ENCODE peak calls at places on chromosomes 2 and 18, in five cellular contexts. S, X, F, Y and H are unnamed samples.

GRCh38 chr2:12819721-12820120 is 103.0 kb downstream of the TRIB2 start:
- DNase-seq in F (no peak), S (no peak), Y (no peak), X (no peak), H (no peak)

GRCh38 chr18:50749945-50750344 is 69.9 kb downstream of the MRO start:
- DNase-seq in F (no peak), S (no peak), X (no peak), Y (no peak), H (no peak)

GRCh38 chr2:84876369-84876768 is 4.5 kb downstream of the TRABD2A start:
- DNase-seq in X (no peak), S (no peak), Y (no peak), F (no peak), H (no peak)

GRCh38 chr2:96665083-96665569 is 22.6 kb downstream of the FER1L5 start:
- DNase-seq in S (no peak), F (no peak), Y (no peak), X (no peak), H (peak; percentile 27)

GRCh38 chr2:74735544-74735943 is 81.5 kb downstream of the SEMA4F start:
- DNase-seq in S (no peak), Y (no peak), F (peak; percentile 41), X (no peak), H (no peak)

GRCh38 chr2:152098033-152098797 is 629 bp downstream of the CACNB4 start:
- DNase-seq in Y (no peak), X (no peak), F (peak; percentile 69), S (peak; percentile 54), H (no peak)

GRCh38 chr18:3649559-3650426 is 199.8 kb downstream of the TGIF1 start:
- DNase-seq in Y (no peak), S (no peak), X (no peak), F (no peak), H (peak; percentile 73)

GRCh38 chr2:158969717-158970521 is 1.5 kb downstream of the TANC1 start:
- DNase-seq in S (no peak), X (no peak), Y (no peak), F (peak; percentile 52), H (no peak)

GRCh38 chr2:136305517-136306192 is 187.7 kb upstream of the CXCR4 start:
- DNase-seq in F (no peak), S (no peak), Y (no peak), X (no peak), H (no peak)

GRCh38 chr2:177332992-177333388 is 59.6 kb upstream of the AGPS start:
- DNase-seq in F (no peak), S (no peak), Y (no peak), X (no peak), H (no peak)

GRCh38 chr2:143907801-143908200 is 612.1 kb downstream of the ZEB2 start:
- DNase-seq in Y (no peak), S (no peak), X (no peak), F (no peak), H (no peak)

GRCh38 chr2:120397362-120397811 is 51.5 kb downstream of the INHBB start:
- DNase-seq in F (no peak), Y (no peak), X (no peak), S (no peak), H (peak; percentile 74)
- TF ChIP-seq FOXM1 in F (no peak), Y (no peak), X (no peak), S (no peak), H (no peak)

DNA sequence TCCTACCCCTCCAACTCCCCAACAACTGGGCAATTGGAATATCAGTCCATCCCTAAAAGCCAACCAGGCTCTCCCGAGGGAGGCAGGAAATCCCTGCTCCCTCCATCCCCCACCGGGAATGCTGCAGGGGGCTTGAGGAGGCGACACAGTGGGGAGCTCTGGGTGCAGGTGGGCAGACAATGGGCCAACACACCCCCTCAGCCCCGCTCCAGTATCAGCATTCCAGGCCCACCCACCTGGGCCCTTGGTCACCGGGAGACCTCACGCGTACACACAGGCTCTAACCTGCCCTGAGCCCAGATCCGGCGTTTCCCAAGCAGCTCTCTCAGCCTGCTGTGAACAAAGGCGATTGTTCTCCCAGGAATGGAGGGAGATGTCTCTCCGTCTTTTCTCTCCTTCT is 37.6 kb upstream of the FZD7 start:
- DNase-seq in F (no peak), S (no peak), Y (no peak), X (no peak), H (no peak)
- TF ChIP-seq FOXM1 in F (no peak), S (no peak), Y (no peak), X (no peak), H (no peak)

GRCh38 chr2:117855886-117856285 is 41.4 kb downstream of the DDX18 start:
- DNase-seq in X (no peak), Y (no peak), F (no peak), S (no peak), H (no peak)
- TF ChIP-seq FOXM1 in X (no peak), Y (no peak), F (no peak), S (no peak), H (no peak)

GRCh38 chr2:72114693-72115051 is 33.0 kb downstream of the CYP26B1 start:
- DNase-seq in Y (no peak), F (no peak), S (no peak), X (no peak), H (no peak)

GRCh38 chr2:72111061-72111460 is 36.6 kb downstream of the CYP26B1 start:
- DNase-seq in S (no peak), X (no peak), Y (no peak), F (no peak), H (no peak)

GRCh38 chr2:72112981-72113846 is 34.4 kb downstream of the CYP26B1 start:
- DNase-seq in F (no peak), Y (no peak), X (no peak), S (no peak), H (no peak)

GRCh38 chr2:72113847-72114692 is 33.6 kb downstream of the CYP26B1 start:
- DNase-seq in S (no peak), F (no peak), Y (no peak), X (no peak), H (no peak)

GRCh38 chr2:72112421-72112820 is 35.2 kb downstream of the CYP26B1 start:
- DNase-seq in S (no peak), F (no peak), X (no peak), Y (no peak), H (no peak)
- TF ChIP-seq FOXM1 in S (no peak), F (no peak), X (no peak), Y (no peak), H (no peak)

DNA sequence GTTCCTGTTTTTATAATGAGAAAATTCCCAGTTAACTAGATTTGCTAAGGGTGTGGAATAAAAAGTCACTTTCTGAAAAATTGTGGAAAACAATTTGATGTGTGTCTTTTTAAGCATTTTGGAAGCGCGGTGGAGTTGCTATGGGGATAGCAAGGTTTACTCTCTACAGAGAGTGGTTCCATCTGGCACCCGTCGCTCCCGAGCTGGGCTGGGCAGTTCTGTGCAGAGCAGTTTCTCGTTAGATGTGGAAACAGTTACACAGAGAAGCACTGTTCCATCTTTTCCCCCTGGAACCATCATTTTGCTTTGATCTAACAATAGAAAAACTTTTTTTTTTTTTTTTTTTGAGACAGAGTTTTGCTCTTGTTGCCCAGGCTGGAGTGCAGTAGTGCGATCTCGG is 17.4 kb downstream of the LDLRAD4 start:
- DNase-seq in X (no peak), F (no peak), S (no peak), Y (no peak), H (no peak)
- TF ChIP-seq FOXM1 in X (no peak), F (no peak), S (no peak), Y (no peak), H (no peak)

DNA sequence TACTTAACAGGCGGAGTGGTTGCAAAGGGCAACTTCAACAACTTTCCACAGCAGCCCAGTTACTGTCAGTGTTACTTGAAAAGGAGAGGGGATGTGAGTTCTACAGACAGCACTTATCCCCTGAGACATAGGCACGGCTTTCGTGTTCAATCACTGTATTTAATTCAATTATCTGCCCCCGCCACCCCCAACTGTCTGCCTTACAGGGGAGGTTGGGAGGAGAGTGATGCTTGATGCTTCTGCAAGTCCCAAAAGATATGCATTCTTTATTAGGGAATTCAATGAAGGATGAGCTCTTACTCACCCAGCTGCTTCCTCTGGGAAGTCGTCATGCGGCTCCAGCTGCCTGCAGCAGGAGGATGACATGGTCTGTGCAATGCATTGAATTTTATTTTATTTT is 639.9 kb downstream of the DCC start:
- DNase-seq in F (no peak), S (no peak), Y (no peak), X (no peak), H (no peak)
- TF ChIP-seq FOXM1 in F (no peak), S (no peak), Y (no peak), X (no peak), H (no peak)

GRCh38 chr18:75407468-75408437 is 19.8 kb downstream of the SMIM21 start:
- DNase-seq in X (no peak), F (no peak), Y (no peak), S (no peak), H (no peak)
- TF ChIP-seq FOXM1 in X (no peak), F (no peak), Y (no peak), S (no peak), H (no peak)